ENCODE peak calls at places on chromosomes 4 and X, in nine cellular contexts. H is ascending aorta, B is choroid plexus epithelial cell, L is A549, N is foreskin fibroblast, G is GM06990, Z is tibial artery, W is fibroblast of lung, M is thyroid gland. E is an unnamed sample.

GRCh38 chrX:19017271-19017670 is 33.4 kb upstream of the PHKA2 start:
- DNase-seq in Z (no peak), M (no peak), H (no peak), G (no peak), B (peak; percentile 41), W (peak; percentile 39), N (no peak), L (peak; percentile 55), E (peak; percentile 33)

GRCh38 chr4:26330186-26330787 is 9.5 kb downstream of the RBPJ start:
- DNase-seq in L (peak; percentile 28), H (no peak), N (no peak), Z (no peak), W (peak; percentile 73), B (peak; percentile 81), G (no peak), M (no peak), E (peak; percentile 71)

GRCh38 chr4:131613824-131614216 is 1535.3 kb upstream of the PCDH10 start:
- DNase-seq in B (peak; percentile 8), Z (no peak), L (no peak), N (no peak), G (no peak), W (peak; percentile 7), H (no peak), M (no peak), E (no peak)

GRCh38 chrX:68354869-68355628 is 78.2 kb downstream of the OPHN1 start:
- DNase-seq in Z (no peak), W (no peak), G (no peak), N (no peak), M (no peak), L (no peak), B (no peak), H (no peak), E (no peak)

GRCh38 chrX:154378059-154378798 is 866 bp upstream of the EMD start:
- DNase-seq in W (peak; percentile 49), B (no peak), H (peak; percentile 98), G (no peak), L (peak; percentile 55), M (peak; percentile 70), Z (peak; percentile 63), N (no peak), E (peak; percentile 48)

GRCh38 chrX:9785944-9786741 is at the start of gene SHROOM2:
- DNase-seq in L (no peak), N (no peak), G (no peak), B (no peak), W (no peak), H (no peak), Z (no peak), M (peak; percentile 45), E (no peak)

GRCh38 chr4:56348582-56348981 is 38.7 kb downstream of the AASDH start:
- DNase-seq in G (no peak), M (no peak), L (no peak), N (no peak), W (no peak), B (no peak), Z (no peak), H (no peak), E (no peak)

GRCh38 chr4:46927201-46927600 is 18.2 kb upstream of the COX7B2 start:
- DNase-seq in G (no peak), N (no peak), M (no peak), Z (no peak), B (peak; percentile 5), L (no peak), W (no peak), H (no peak), E (no peak)

GRCh38 chr4:152065545-152065944 is 304.7 kb upstream of the GATB start:
- DNase-seq in N (no peak), L (no peak), M (no peak), Z (no peak), B (no peak), H (no peak), W (no peak), G (no peak), E (no peak)

GRCh38 chrX:9650091-9650490 is 115.6 kb downstream of the GPR143 start:
- DNase-seq in L (no peak), B (no peak), Z (peak; percentile 33), G (no peak), N (no peak), H (no peak), W (no peak), M (no peak), E (no peak)

GRCh38 chr4:181822005-181822375 is 421.2 kb upstream of the TENM3 start:
- DNase-seq in G (no peak), Z (no peak), L (no peak), M (peak; percentile 11), N (no peak), W (peak; percentile 5), B (peak; percentile 52), H (no peak), E (peak; percentile 7)

GRCh38 chr4:118758293-118758692 is 73.1 kb downstream of the METTL14 start:
- DNase-seq in M (no peak), N (no peak), L (no peak), G (no peak), H (no peak), Z (no peak), B (peak; percentile 94), W (peak; percentile 95), E (peak; percentile 61)

GRCh38 chr4:47525154-47525819 is 40.2 kb downstream of the ATP10D start:
- DNase-seq in N (peak; percentile 88), L (no peak), G (no peak), M (no peak), W (peak; percentile 95), H (peak; percentile 73), B (peak; percentile 95), Z (peak; percentile 34), E (peak; percentile 94)

GRCh38 chr4:142021181-142021580 is 384.8 kb downstream of the IL15 start:
- DNase-seq in G (no peak), W (no peak), N (no peak), M (no peak), H (no peak), Z (no peak), L (no peak), B (no peak), E (no peak)

DNA sequence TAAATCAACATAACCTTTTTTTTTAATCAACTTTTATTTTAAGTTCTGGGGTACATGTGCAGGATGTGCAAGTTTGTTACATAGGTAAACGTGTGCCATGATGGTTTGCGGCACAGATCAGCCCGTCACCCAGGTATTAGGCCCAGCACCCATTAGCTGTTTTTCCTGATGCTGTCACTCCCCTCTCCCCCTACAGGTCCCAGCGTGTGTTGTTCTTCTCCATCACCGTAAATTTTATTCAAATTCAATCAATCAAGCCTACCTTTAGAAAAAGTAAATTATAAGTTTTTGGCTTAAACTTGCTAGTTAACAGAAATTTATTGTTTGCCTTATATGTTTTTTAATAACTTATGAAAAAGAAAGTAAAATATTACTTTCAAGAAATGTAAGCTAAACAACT is 25.9 kb downstream of the TIGD2 start:
- DNase-seq in N (no peak), L (no peak), M (no peak), Z (no peak), H (no peak), W (no peak), G (no peak), B (no peak), E (no peak)
- TF ChIP-seq CTCF in N (no peak), L (no peak), M (no peak), Z (no peak), H (no peak), W (no peak), G (no peak), B (no peak), E (no peak)

DNA sequence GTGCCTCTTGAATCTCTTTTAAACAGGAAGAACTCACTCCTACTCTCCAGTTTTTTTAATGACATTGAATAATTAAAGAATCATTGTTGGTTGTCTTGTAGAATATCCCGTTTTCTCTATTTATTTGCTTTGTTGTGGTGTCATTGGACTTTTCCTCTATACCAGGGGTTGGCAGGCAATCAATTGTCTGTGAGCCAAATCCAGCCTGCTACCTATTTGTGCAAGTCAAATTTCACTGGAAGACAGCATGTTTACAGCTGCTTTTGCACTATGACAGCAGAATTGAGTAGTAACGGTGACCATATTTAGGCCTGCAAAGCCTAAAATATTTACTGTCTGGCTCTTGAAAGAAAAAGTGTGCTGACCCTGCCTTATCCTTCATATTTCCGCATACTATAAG is 34.8 kb downstream of the POLA1 start:
- DNase-seq in Z (no peak), N (no peak), H (no peak), B (no peak), W (no peak), L (no peak), G (no peak), M (no peak), E (no peak)
- H3K4me3 ChIP-seq in Z (no peak overlapping the region), N (no peak overlapping the region), H (no peak overlapping the region), B (no peak overlapping the region), W (no peak overlapping the region), L (no peak overlapping the region), G (no peak overlapping the region), M (no peak overlapping the region), E (no peak overlapping the region)

GRCh38 chr4:113979157-113979972 is at the start of gene ARSJ:
- DNase-seq in N (peak; percentile 77), W (peak; percentile 81), M (peak; percentile 34), G (no peak), B (peak; percentile 79), L (peak; percentile 42), Z (peak; percentile 46), H (peak; percentile 85), E (peak; percentile 88)
- TF ChIP-seq CTCF in N (peak; percentile 13), W (peak; percentile 20), M (no peak), G (no peak), B (peak; percentile 11), L (peak; percentile 5), Z (no peak), H (no peak), E (peak; percentile 11)

GRCh38 chrX:107716816-107717700 is 58.5 kb downstream of the TSC22D3 start:
- DNase-seq in G (peak; percentile 75), B (peak; percentile 93), W (peak; percentile 91), L (peak; percentile 71), M (peak; percentile 85), N (peak; percentile 74), Z (peak; percentile 90), H (peak; percentile 96), E (peak; percentile 89)
- H3K4me3 ChIP-seq in G (peak overlapping the region; percentile 58), B (peak overlapping the region; percentile 79), W (peak overlapping the region; percentile 74), L (peak overlapping the region; percentile 84), M (peak overlapping the region; percentile 91), N (peak overlapping the region; percentile 66), Z (peak overlapping the region; percentile 95), H (peak overlapping the region; percentile 74), E (peak overlapping the region; percentile 75)

GRCh38 chr4:139454111-139454600 is at the start of gene RAB33B:
- DNase-seq in G (no peak), H (peak; percentile 96), L (peak; percentile 60), B (peak; percentile 33), M (no peak), N (peak; percentile 88), Z (peak; percentile 92), W (peak; percentile 90), E (peak; percentile 6)

GRCh38 chr4:139454646-139455045 is 725 bp downstream of the RAB33B start:
- DNase-seq in L (no peak), M (no peak), H (no peak), B (peak; percentile 10), G (no peak), N (no peak), Z (no peak), W (no peak), E (peak; percentile 10)

GRCh38 chr4:139452000-139452399 is 1.9 kb upstream of the RAB33B start:
- DNase-seq in Z (no peak), H (no peak), N (no peak), W (no peak), L (no peak), G (no peak), B (no peak), M (no peak), E (no peak)

GRCh38 chr4:139453371-139454110 is 380 bp upstream of the RAB33B start:
- DNase-seq in W (peak; percentile 98), N (peak; percentile 97), B (peak; percentile 99), H (peak; percentile 99), L (peak; percentile 76), M (peak; percentile 98), Z (peak; percentile 98), G (peak; percentile 97), E (peak; percentile 96)

GRCh38 chr4:139453041-139453370 is 915 bp upstream of the RAB33B start:
- DNase-seq in L (peak; percentile 70), Z (no peak), G (no peak), W (no peak), B (peak; percentile 88), H (no peak), N (no peak), M (no peak), E (no peak)
- TF ChIP-seq CTCF in L (no peak), Z (peak; percentile 35), G (peak; percentile 46), W (peak; percentile 25), B (peak; percentile 58), H (peak; percentile 46), N (peak; percentile 30), M (peak; percentile 31), E (peak; percentile 40)